ENCODE peak calls at places on chromosome 16, in nine cellular contexts. One of them, this sample, is unnamed.

GRCh38 chr16:57000271-57001025 is 11.1 kb downstream of the NLRC5 start:
- DNase-seq in hippocampal formation: no peak
- DNase-seq in activated CD4-positive, CD25-positive, alpha-beta regulatory T cell treated with anti-CD3 and anti-CD28 coated beads, Interleukin-2, amount 50 U/mL, for 72 hours: peak; percentile 48
- DNase-seq in NCI-H1436: no peak
- DNase-seq in H7: peak; percentile 18
- DNase-seq in astrocyte of the cerebellum: no peak
- DNase-seq in prostate gland: no peak
- DNase-seq in activated CD4-positive, alpha-beta T cell treated with anti-CD3 and anti-CD28 coated beads, Interleukin-2, amount 10 ng/mL, durations not matched to agents 7 days and 5 days: no peak
- DNase-seq in fibroblast of mammary gland: peak; percentile 98
- DNase-seq in this sample: peak; percentile 43

GRCh38 chr16:87784812-87785211 is 19.0 kb upstream of the KLHDC4 start:
- DNase-seq in NCI-H1436: no peak
- DNase-seq in activated CD4-positive, CD25-positive, alpha-beta regulatory T cell treated with anti-CD3 and anti-CD28 coated beads, Interleukin-2, amount 50 U/mL, for 72 hours: no peak
- DNase-seq in astrocyte of the cerebellum: no peak
- DNase-seq in prostate gland: no peak
- DNase-seq in H7: no peak
- DNase-seq in fibroblast of mammary gland: no peak
- DNase-seq in hippocampal formation: no peak
- DNase-seq in activated CD4-positive, alpha-beta T cell treated with anti-CD3 and anti-CD28 coated beads, Interleukin-2, amount 10 ng/mL, durations not matched to agents 7 days and 5 days: no peak
- DNase-seq in this sample: no peak

GRCh38 chr16:88339926-88340754 is 42.6 kb upstream of the ZNF469 start:
- DNase-seq in activated CD4-positive, alpha-beta T cell treated with anti-CD3 and anti-CD28 coated beads, Interleukin-2, amount 10 ng/mL, durations not matched to agents 7 days and 5 days: no peak
- DNase-seq in H7: no peak
- DNase-seq in fibroblast of mammary gland: no peak
- DNase-seq in hippocampal formation: no peak
- DNase-seq in astrocyte of the cerebellum: no peak
- DNase-seq in NCI-H1436: no peak
- DNase-seq in activated CD4-positive, CD25-positive, alpha-beta regulatory T cell treated with anti-CD3 and anti-CD28 coated beads, Interleukin-2, amount 50 U/mL, for 72 hours: no peak
- DNase-seq in prostate gland: no peak
- DNase-seq in this sample: no peak

GRCh38 chr16:49586466-49586865 is 212.9 kb downstream of the C16orf78 start:
- DNase-seq in astrocyte of the cerebellum: no peak
- DNase-seq in fibroblast of mammary gland: no peak
- DNase-seq in activated CD4-positive, alpha-beta T cell treated with anti-CD3 and anti-CD28 coated beads, Interleukin-2, amount 10 ng/mL, durations not matched to agents 7 days and 5 days: no peak
- DNase-seq in NCI-H1436: no peak
- DNase-seq in H7: no peak
- DNase-seq in activated CD4-positive, CD25-positive, alpha-beta regulatory T cell treated with anti-CD3 and anti-CD28 coated beads, Interleukin-2, amount 50 U/mL, for 72 hours: no peak
- DNase-seq in hippocampal formation: no peak
- DNase-seq in prostate gland: no peak
- DNase-seq in this sample: no peak

GRCh38 chr16:53892155-53892554 is 188.2 kb downstream of the FTO start:
- DNase-seq in NCI-H1436: peak; percentile 36
- DNase-seq in hippocampal formation: peak; percentile 64
- DNase-seq in activated CD4-positive, alpha-beta T cell treated with anti-CD3 and anti-CD28 coated beads, Interleukin-2, amount 10 ng/mL, durations not matched to agents 7 days and 5 days: peak; percentile 68
- DNase-seq in H7: peak; percentile 23
- DNase-seq in fibroblast of mammary gland: peak; percentile 74
- DNase-seq in astrocyte of the cerebellum: peak; percentile 67
- DNase-seq in prostate gland: peak; percentile 55
- DNase-seq in activated CD4-positive, CD25-positive, alpha-beta regulatory T cell treated with anti-CD3 and anti-CD28 coated beads, Interleukin-2, amount 50 U/mL, for 72 hours: no peak
- DNase-seq in this sample: peak; percentile 53

GRCh38 chr16:30875881-30876791 is 17.7 kb downstream of the BCL7C start:
- DNase-seq in H7: peak; percentile 64
- DNase-seq in prostate gland: no peak
- DNase-seq in astrocyte of the cerebellum: no peak
- DNase-seq in NCI-H1436: no peak
- DNase-seq in activated CD4-positive, CD25-positive, alpha-beta regulatory T cell treated with anti-CD3 and anti-CD28 coated beads, Interleukin-2, amount 50 U/mL, for 72 hours: no peak
- DNase-seq in hippocampal formation: peak; percentile 19
- DNase-seq in activated CD4-positive, alpha-beta T cell treated with anti-CD3 and anti-CD28 coated beads, Interleukin-2, amount 10 ng/mL, durations not matched to agents 7 days and 5 days: peak; percentile 18
- DNase-seq in fibroblast of mammary gland: peak; percentile 9
- DNase-seq in this sample: no peak

GRCh38 chr16:69607674-69608073 is 41.9 kb downstream of the NFAT5 start:
- DNase-seq in H7: no peak
- DNase-seq in activated CD4-positive, alpha-beta T cell treated with anti-CD3 and anti-CD28 coated beads, Interleukin-2, amount 10 ng/mL, durations not matched to agents 7 days and 5 days: no peak
- DNase-seq in prostate gland: no peak
- DNase-seq in fibroblast of mammary gland: no peak
- DNase-seq in activated CD4-positive, CD25-positive, alpha-beta regulatory T cell treated with anti-CD3 and anti-CD28 coated beads, Interleukin-2, amount 50 U/mL, for 72 hours: no peak
- DNase-seq in hippocampal formation: no peak
- DNase-seq in astrocyte of the cerebellum: no peak
- DNase-seq in NCI-H1436: no peak
- DNase-seq in this sample: no peak

GRCh38 chr16:89847056-89847929 is 19.0 kb downstream of the SPIRE2 start:
- DNase-seq in astrocyte of the cerebellum: no peak
- DNase-seq in activated CD4-positive, alpha-beta T cell treated with anti-CD3 and anti-CD28 coated beads, Interleukin-2, amount 10 ng/mL, durations not matched to agents 7 days and 5 days: no peak
- DNase-seq in H7: peak; percentile 52
- DNase-seq in activated CD4-positive, CD25-positive, alpha-beta regulatory T cell treated with anti-CD3 and anti-CD28 coated beads, Interleukin-2, amount 50 U/mL, for 72 hours: no peak
- DNase-seq in NCI-H1436: no peak
- DNase-seq in hippocampal formation: no peak
- DNase-seq in fibroblast of mammary gland: no peak
- DNase-seq in prostate gland: no peak
- DNase-seq in this sample: no peak

GRCh38 chr16:78461496-78461938 is 362.1 kb downstream of the WWOX start:
- DNase-seq in activated CD4-positive, alpha-beta T cell treated with anti-CD3 and anti-CD28 coated beads, Interleukin-2, amount 10 ng/mL, durations not matched to agents 7 days and 5 days: no peak
- DNase-seq in astrocyte of the cerebellum: peak; percentile 37
- DNase-seq in fibroblast of mammary gland: no peak
- DNase-seq in prostate gland: peak; percentile 76
- DNase-seq in H7: no peak
- DNase-seq in hippocampal formation: no peak
- DNase-seq in NCI-H1436: no peak
- DNase-seq in activated CD4-positive, CD25-positive, alpha-beta regulatory T cell treated with anti-CD3 and anti-CD28 coated beads, Interleukin-2, amount 50 U/mL, for 72 hours: no peak
- DNase-seq in this sample: no peak

GRCh38 chr16:8957509-8958157 is 6.1 kb downstream of the USP7 start:
- DNase-seq in fibroblast of mammary gland: no peak
- DNase-seq in prostate gland: no peak
- DNase-seq in astrocyte of the cerebellum: no peak
- DNase-seq in H7: no peak
- DNase-seq in hippocampal formation: no peak
- DNase-seq in activated CD4-positive, CD25-positive, alpha-beta regulatory T cell treated with anti-CD3 and anti-CD28 coated beads, Interleukin-2, amount 50 U/mL, for 72 hours: no peak
- DNase-seq in NCI-H1436: no peak
- DNase-seq in activated CD4-positive, alpha-beta T cell treated with anti-CD3 and anti-CD28 coated beads, Interleukin-2, amount 10 ng/mL, durations not matched to agents 7 days and 5 days: no peak
- DNase-seq in this sample: no peak

This sample was measured in stomach.